ENCODE peak calls at places on chromosomes 12 and 14, in seven cellular contexts. One of them, this sample, is unnamed.

GRCh38 chr12:52091869-52092268 is 12.4 kb downstream of the SMIM41 start:
- DNase-seq in Daoy: no peak
- DNase-seq in AG09309: no peak
- DNase-seq in mucosa of descending colon: no peak
- DNase-seq in right cardiac atrium: no peak
- DNase-seq in germinal center: no peak
- DNase-seq in cardiac fibroblast: no peak
- DNase-seq in this sample: no peak

GRCh38 chr14:89826581-89826980 is 127.9 kb downstream of the EFCAB11 start:
- DNase-seq in Daoy: peak; percentile 6
- DNase-seq in AG09309: no peak
- DNase-seq in mucosa of descending colon: no peak
- DNase-seq in right cardiac atrium: no peak
- DNase-seq in germinal center: no peak
- DNase-seq in cardiac fibroblast: no peak
- DNase-seq in this sample: no peak

GRCh38 chr14:103207404-103208072 is 84.3 kb downstream of the TNFAIP2 start:
- DNase-seq in Daoy: no peak
- DNase-seq in AG09309: no peak
- DNase-seq in mucosa of descending colon: peak; percentile 40
- DNase-seq in right cardiac atrium: peak; percentile 78
- DNase-seq in germinal center: no peak
- DNase-seq in cardiac fibroblast: no peak
- DNase-seq in this sample: peak; percentile 31

GRCh38 chr12:106071686-106072085 is 67.1 kb downstream of the NUAK1 start:
- DNase-seq in Daoy: no peak
- DNase-seq in AG09309: no peak
- DNase-seq in mucosa of descending colon: no peak
- DNase-seq in right cardiac atrium: no peak
- DNase-seq in germinal center: no peak
- DNase-seq in cardiac fibroblast: no peak
- DNase-seq in this sample: no peak

GRCh38 chr14:91361236-91361811 is 56.3 kb downstream of the CCDC88C start:
- DNase-seq in Daoy: peak; percentile 46
- DNase-seq in AG09309: peak; percentile 77
- DNase-seq in mucosa of descending colon: no peak
- DNase-seq in right cardiac atrium: peak; percentile 48
- DNase-seq in germinal center: no peak
- DNase-seq in cardiac fibroblast: peak; percentile 45
- DNase-seq in this sample: peak; percentile 54

GRCh38 chr14:85281921-85282320 is 248.0 kb upstream of the FLRT2 start:
- DNase-seq in Daoy: no peak
- DNase-seq in AG09309: no peak
- DNase-seq in mucosa of descending colon: no peak
- DNase-seq in right cardiac atrium: no peak
- DNase-seq in germinal center: no peak
- DNase-seq in cardiac fibroblast: no peak
- DNase-seq in this sample: no peak

GRCh38 chr12:124556896-124557501 is 10.4 kb downstream of the NCOR2 start:
- DNase-seq in Daoy: no peak
- DNase-seq in AG09309: no peak
- DNase-seq in mucosa of descending colon: no peak
- DNase-seq in right cardiac atrium: peak; percentile 67
- DNase-seq in germinal center: no peak
- DNase-seq in cardiac fibroblast: no peak
- DNase-seq in this sample: no peak

GRCh38 chr12:84995646-84996045 is 40.4 kb downstream of the TSPAN19 start:
- DNase-seq in Daoy: no peak
- DNase-seq in AG09309: no peak
- DNase-seq in mucosa of descending colon: no peak
- DNase-seq in right cardiac atrium: no peak
- DNase-seq in germinal center: no peak
- DNase-seq in cardiac fibroblast: peak; percentile 45
- DNase-seq in this sample: no peak

GRCh38 chr12:26275313-26276257 is 80.2 kb downstream of the SSPN start:
- DNase-seq in Daoy: peak; percentile 50
- DNase-seq in AG09309: no peak
- DNase-seq in mucosa of descending colon: no peak
- DNase-seq in right cardiac atrium: no peak
- DNase-seq in germinal center: no peak
- DNase-seq in cardiac fibroblast: peak; percentile 51
- DNase-seq in this sample: no peak

GRCh38 chr12:52884526-52885293 is 20.2 kb downstream of the KRT8 start:
- DNase-seq in Daoy: peak; percentile 71
- DNase-seq in AG09309: no peak
- DNase-seq in mucosa of descending colon: peak; percentile 89
- DNase-seq in right cardiac atrium: peak; percentile 90
- DNase-seq in germinal center: peak; percentile 77
- DNase-seq in cardiac fibroblast: peak; percentile 66
- DNase-seq in this sample: peak; percentile 34

GRCh38 chr14:93018401-93018800 is 95.5 kb downstream of the CHGA start:
- DNase-seq in Daoy: no peak
- DNase-seq in AG09309: no peak
- DNase-seq in mucosa of descending colon: no peak
- DNase-seq in right cardiac atrium: no peak
- DNase-seq in germinal center: no peak
- DNase-seq in cardiac fibroblast: peak; percentile 28
- DNase-seq in this sample: no peak

GRCh38 chr12:8697120-8697475 is 693 bp upstream of the RIMKLB start:
- DNase-seq in Daoy: peak; percentile 46
- DNase-seq in AG09309: no peak
- DNase-seq in mucosa of descending colon: no peak
- DNase-seq in right cardiac atrium: peak; percentile 64
- DNase-seq in germinal center: peak; percentile 15
- DNase-seq in cardiac fibroblast: peak; percentile 51
- DNase-seq in this sample: peak; percentile 24

GRCh38 chr14:70698288-70698687 is 56.6 kb downstream of the TTC9 start:
- DNase-seq in Daoy: peak; percentile 54
- DNase-seq in AG09309: no peak
- DNase-seq in mucosa of descending colon: peak; percentile 35
- DNase-seq in right cardiac atrium: peak; percentile 59
- DNase-seq in germinal center: no peak
- DNase-seq in cardiac fibroblast: peak; percentile 25
- DNase-seq in this sample: peak; percentile 37

GRCh38 chr12:112022241-112023016 is 9.2 kb downstream of the ERP29 start:
- DNase-seq in Daoy: no peak
- DNase-seq in AG09309: no peak
- DNase-seq in mucosa of descending colon: no peak
- DNase-seq in right cardiac atrium: no peak
- DNase-seq in germinal center: no peak
- DNase-seq in cardiac fibroblast: no peak
- DNase-seq in this sample: no peak

GRCh38 chr14:59619071-59619470 is 42.5 kb upstream of the CCDC175 start:
- DNase-seq in Daoy: no peak
- DNase-seq in AG09309: no peak
- DNase-seq in mucosa of descending colon: no peak
- DNase-seq in right cardiac atrium: no peak
- DNase-seq in germinal center: no peak
- DNase-seq in cardiac fibroblast: no peak
- DNase-seq in this sample: no peak

GRCh38 chr12:89383235-89384049 is 31.1 kb upstream of the DUSP6 start:
- DNase-seq in Daoy: no peak
- DNase-seq in AG09309: no peak
- DNase-seq in mucosa of descending colon: no peak
- DNase-seq in right cardiac atrium: no peak
- DNase-seq in germinal center: no peak
- DNase-seq in cardiac fibroblast: no peak
- DNase-seq in this sample: no peak

GRCh38 chr14:50452979-50453705 is 56.5 kb upstream of the CDKL1 start:
- DNase-seq in Daoy: peak; percentile 48
- DNase-seq in AG09309: peak; percentile 37
- DNase-seq in mucosa of descending colon: no peak
- DNase-seq in right cardiac atrium: no peak
- DNase-seq in germinal center: no peak
- DNase-seq in cardiac fibroblast: peak; percentile 91
- DNase-seq in this sample: peak; percentile 80

GRCh38 chr14:74309125-74309654 is 6.5 kb upstream of the ABCD4 start:
- DNase-seq in Daoy: no peak
- DNase-seq in AG09309: no peak
- DNase-seq in mucosa of descending colon: no peak
- DNase-seq in right cardiac atrium: no peak
- DNase-seq in germinal center: no peak
- DNase-seq in cardiac fibroblast: no peak
- DNase-seq in this sample: no peak

GRCh38 chr14:91890291-91890749 is 23.0 kb upstream of the TC2N start:
- DNase-seq in Daoy: no peak
- DNase-seq in AG09309: no peak
- DNase-seq in mucosa of descending colon: no peak
- DNase-seq in right cardiac atrium: peak; percentile 66
- DNase-seq in germinal center: no peak
- DNase-seq in cardiac fibroblast: no peak
- DNase-seq in this sample: no peak

GRCh38 chr12:132596016-132596415 is 14.4 kb downstream of the LRCOL1 start:
- DNase-seq in Daoy: peak; percentile 75
- DNase-seq in AG09309: no peak
- DNase-seq in mucosa of descending colon: no peak
- DNase-seq in right cardiac atrium: peak; percentile 53
- DNase-seq in germinal center: no peak
- DNase-seq in cardiac fibroblast: peak; percentile 44
- DNase-seq in this sample: no peak

GRCh38 chr14:100669468-100669867 is 57.2 kb upstream of the DLK1 start:
- DNase-seq in Daoy: no peak
- DNase-seq in AG09309: no peak
- DNase-seq in mucosa of descending colon: no peak
- DNase-seq in right cardiac atrium: no peak
- DNase-seq in germinal center: no peak
- DNase-seq in cardiac fibroblast: no peak
- DNase-seq in this sample: no peak

GRCh38 chr14:75182820-75183219 is 6.4 kb upstream of the TMED10 start:
- DNase-seq in Daoy: no peak
- DNase-seq in AG09309: peak; percentile 71
- DNase-seq in mucosa of descending colon: no peak
- DNase-seq in right cardiac atrium: no peak
- DNase-seq in germinal center: no peak
- DNase-seq in cardiac fibroblast: peak; percentile 83
- DNase-seq in this sample: peak; percentile 16

GRCh38 chr12:16603916-16604575 is 1.9 kb downstream of the LMO3 start:
- DNase-seq in Daoy: no peak
- DNase-seq in AG09309: no peak
- DNase-seq in mucosa of descending colon: no peak
- DNase-seq in right cardiac atrium: no peak
- DNase-seq in germinal center: no peak
- DNase-seq in cardiac fibroblast: no peak
- DNase-seq in this sample: no peak

GRCh38 chr12:8449293-8449944 is 6.3 kb upstream of the CLEC6A start:
- DNase-seq in Daoy: no peak
- DNase-seq in AG09309: no peak
- DNase-seq in mucosa of descending colon: no peak
- DNase-seq in right cardiac atrium: no peak
- DNase-seq in germinal center: no peak
- DNase-seq in cardiac fibroblast: no peak
- DNase-seq in this sample: no peak

GRCh38 chr12:93315907-93316622 is 61.7 kb upstream of the NUDT4 start:
- DNase-seq in Daoy: no peak
- DNase-seq in AG09309: no peak
- DNase-seq in mucosa of descending colon: no peak
- DNase-seq in right cardiac atrium: no peak
- DNase-seq in germinal center: no peak
- DNase-seq in cardiac fibroblast: no peak
- DNase-seq in this sample: peak; percentile 29

GRCh38 chr12:79307340-79307739 is 383.4 kb downstream of the PAWR start:
- DNase-seq in Daoy: no peak
- DNase-seq in AG09309: no peak
- DNase-seq in mucosa of descending colon: no peak
- DNase-seq in right cardiac atrium: no peak
- DNase-seq in germinal center: no peak
- DNase-seq in cardiac fibroblast: no peak
- DNase-seq in this sample: no peak

GRCh38 chr14:78425332-78425731 is 255.2 kb downstream of the NRXN3 start:
- DNase-seq in Daoy: no peak
- DNase-seq in AG09309: no peak
- DNase-seq in mucosa of descending colon: no peak
- DNase-seq in right cardiac atrium: no peak
- DNase-seq in germinal center: no peak
- DNase-seq in cardiac fibroblast: no peak
- DNase-seq in this sample: no peak

GRCh38 chr12:89481218-89481914 is 43.2 kb downstream of the GALNT4 start:
- DNase-seq in Daoy: no peak
- DNase-seq in AG09309: no peak
- DNase-seq in mucosa of descending colon: no peak
- DNase-seq in right cardiac atrium: no peak
- DNase-seq in germinal center: no peak
- DNase-seq in cardiac fibroblast: no peak
- DNase-seq in this sample: peak; percentile 17